ENCODE peak calls at places on chromosomes 12 and 14, in ten cellular contexts. C is AG04450; S is smooth muscle cell of the brain vasculature; A is stimulated activated CD4-positive, alpha-beta T cell treated with anti-CD3 and anti-CD28 coated beads, TNF-alpha, amount 100 ng/mL, for 4 hours; O is uterus; X is endothelial cell; Y is SK-N-DZ; R is astrocyte; V is GM13976; N is amniotic stem cell. B is an unnamed sample.

GRCh38 chr12:53205747-53206146 is 1.3 kb downstream of the ITGB7 start:
- DNase-seq in S (no peak), R (peak), V (peak), A (no peak), X (no peak), Y (no peak), O (no peak), N (peak), C (peak), B (no peak)

GRCh38 chr14:88588081-88588480 is 25.2 kb downstream of the ZC3H14 start:
- DNase-seq in Y (no peak), X (no peak), N (no peak), S (no peak), V (no peak), O (no peak), C (no peak), R (no peak), A (no peak), B (no peak)

GRCh38 chr12:104049278-104050257 is at the start of gene GLT8D2:
- DNase-seq in Y (no peak), C (peak), V (no peak), R (peak), A (no peak), O (peak), X (peak), S (peak), N (peak), B (peak)

GRCh38 chr12:110927545-110927944 is 7.2 kb upstream of the MYL2 start:
- DNase-seq in S (no peak), N (no peak), A (no peak), C (no peak), V (no peak), O (no peak), X (no peak), Y (no peak), R (no peak), B (no peak)

GRCh38 chr12:42958271-42958674 is 368.7 kb upstream of the PRICKLE1 start:
- DNase-seq in N (no peak), R (peak), Y (no peak), A (no peak), S (no peak), V (no peak), C (no peak), X (no peak), O (no peak), B (peak)

GRCh38 chr14:105477659-105478623 is 3.3 kb downstream of the CRIP2 start:
- DNase-seq in X (peak), C (no peak), V (no peak), Y (no peak), O (no peak), R (no peak), S (no peak), N (no peak), A (peak), B (no peak)

GRCh38 chr14:74568896-74569295 is 43.1 kb downstream of the LTBP2 start:
- DNase-seq in O (no peak), X (no peak), Y (no peak), A (no peak), S (no peak), R (no peak), C (no peak), V (no peak), N (no peak), B (no peak)

GRCh38 chr14:37153483-37153882 is 18.9 kb downstream of the SLC25A21 start:
- DNase-seq in N (no peak), V (no peak), S (no peak), X (no peak), O (no peak), C (no peak), R (no peak), Y (no peak), A (no peak), B (no peak)